ENCODE peak calls at places on chromosomes 7 and 10, in four cellular contexts. S, F, X and N are unnamed samples.
A peak's percentile ranks its signal among the peaks of the same experiment; 100 is the strongest.

GRCh38 chr7:121831320-121831719 is 41.6 kb upstream of the PTPRZ1 start:
- DNase-seq in S (no peak), F (no peak), X (no peak), N (no peak)

GRCh38 chr10:79280956-79281355 is 66.3 kb upstream of the PPIF start:
- DNase-seq in F (no peak), S (no peak), X (no peak), N (no peak)

GRCh38 chr7:129134356-129134972 is 10.0 kb upstream of the TSPAN33 start:
- DNase-seq in X (no peak), S (no peak), F (no peak), N (no peak)

GRCh38 chr7:98997836-98998235 is 119.5 kb downstream of the TRRAP start:
- DNase-seq in S (no peak), F (no peak), X (no peak), N (no peak)

GRCh38 chr7:52077571-52077970 is 761.0 kb upstream of the COBL start:
- DNase-seq in X (no peak), S (no peak), F (no peak), N (no peak)

GRCh38 chr10:13092446-13093102 is 7.4 kb upstream of the OPTN start:
- DNase-seq in S (no peak), F (no peak), X (no peak), N (no peak)

GRCh38 chr7:99392659-99393362 is 15.6 kb downstream of the PDAP1 start:
- DNase-seq in X (peak; percentile 95), S (no peak), F (no peak), N (no peak)

GRCh38 chr7:92810242-92810611 is 26.1 kb downstream of the CDK6 start:
- DNase-seq in F (no peak), S (no peak), X (no peak), N (no peak)

GRCh38 chr10:126336786-126337185 is 51.5 kb downstream of the ADAM12 start:
- DNase-seq in S (no peak), X (no peak), F (no peak), N (no peak)

GRCh38 chr7:146635200-146636032 is 518.8 kb downstream of the CNTNAP2 start:
- DNase-seq in S (no peak), F (no peak), X (no peak), N (no peak)

GRCh38 chr10:131848741-131849590 is 51.8 kb upstream of the PPP2R2D start:
- DNase-seq in X (no peak), S (no peak), F (no peak), N (no peak)

GRCh38 chr7:82376739-82377138 is 66.8 kb downstream of the CACNA2D1 start:
- DNase-seq in S (no peak), X (no peak), F (no peak), N (no peak)

GRCh38 chr7:20280475-20281351 is 50.0 kb upstream of the ITGB8 start:
- DNase-seq in F (no peak), S (no peak), X (peak; percentile 27), N (no peak)

GRCh38 chr10:62554632-62555199 is 180.5 kb downstream of the ZNF365 start:
- DNase-seq in S (no peak), X (peak; percentile 33), F (peak; percentile 8), N (no peak)

GRCh38 chr7:64045301-64046040 is at the start of gene ZNF727:
- DNase-seq in X (peak; percentile 67), F (no peak), S (no peak), N (peak; percentile 98)

GRCh38 chr10:133275683-133276092 is 980 bp downstream of the ADAM8 start:
- DNase-seq in F (no peak), S (no peak), X (no peak), N (no peak)

GRCh38 chr10:73911553-73912004 is 647 bp downstream of the PLAU start:
- DNase-seq in X (no peak), S (no peak), F (no peak), N (no peak)

GRCh38 chr7:114062810-114063209 is 144.0 kb upstream of the PPP1R3A start:
- DNase-seq in S (no peak), F (no peak), X (no peak), N (no peak)

GRCh38 chr10:78619244-78619851 is 449.4 kb upstream of the ZMIZ1 start:
- DNase-seq in X (peak; percentile 61), F (no peak), S (no peak), N (peak; percentile 18)

GRCh38 chr7:47482013-47482761 is 99.7 kb downstream of the TNS3 start:
- DNase-seq in S (no peak), F (no peak), X (peak; percentile 81), N (no peak)

GRCh38 chr7:537911-538634 is 18.4 kb upstream of the PDGFA start:
- DNase-seq in X (peak; percentile 71), S (no peak), F (peak; percentile 83), N (no peak)

GRCh38 chr10:18233775-18234174 is 93.6 kb downstream of the CACNB2 start:
- DNase-seq in S (no peak), F (no peak), X (peak; percentile 21), N (peak; percentile 60)

GRCh38 chr7:30713397-30713796 is 31.1 kb upstream of the CRHR2 start:
- DNase-seq in S (no peak), X (no peak), F (no peak), N (no peak)

GRCh38 chr7:158469396-158470051 is 118.1 kb downstream of the PTPRN2 start:
- DNase-seq in F (no peak), S (no peak), X (no peak), N (no peak)

GRCh38 chr10:97140284-97140846 is 45.4 kb downstream of the SLIT1 start:
- DNase-seq in X (peak; percentile 40), F (no peak), S (no peak), N (no peak)

GRCh38 chr10:132001238-132001977 is 19.7 kb upstream of the BNIP3 start:
- DNase-seq in S (no peak), F (no peak), X (no peak), N (peak; percentile 94)

GRCh38 chr7:107233174-107233573 is 64.4 kb downstream of the HBP1 start:
- DNase-seq in F (no peak), S (peak; percentile 13), X (no peak), N (peak; percentile 3)

GRCh38 chr7:29977926-29978652 is 11.5 kb downstream of the SCRN1 start:
- DNase-seq in F (peak; percentile 27), S (no peak), X (no peak), N (no peak)

GRCh38 chr7:107638594-107638993 is 22.0 kb upstream of the SLC26A4 start:
- DNase-seq in F (no peak), X (no peak), S (peak; percentile 75), N (no peak)

GRCh38 chr7:149310113-149310836 is 48.3 kb downstream of the ZNF783 start:
- DNase-seq in S (peak; percentile 36), X (peak; percentile 69), F (peak; percentile 91), N (peak; percentile 21)

GRCh38 chr10:86708068-86708782 is 39.9 kb downstream of the LDB3 start:
- DNase-seq in F (no peak), X (no peak), S (no peak), N (no peak)

GRCh38 chr10:106450966-106451365 is 713.5 kb downstream of the SORCS1 start:
- DNase-seq in F (no peak), X (no peak), S (no peak), N (no peak)

GRCh38 chr7:144691240-144691639 is 144.6 kb downstream of the TPK1 start:
- DNase-seq in S (no peak), F (no peak), X (no peak), N (no peak)

GRCh38 chr7:29606287-29606721 is 42.7 kb downstream of the PRR15 start:
- DNase-seq in F (no peak), S (no peak), X (peak; percentile 39), N (no peak)

GRCh38 chr7:90551036-90551435 is 45.1 kb upstream of the CDK14 start:
- DNase-seq in X (no peak), F (no peak), S (no peak), N (no peak)

GRCh38 chr7:134741901-134742635 is 37.4 kb upstream of the CALD1 start:
- DNase-seq in X (no peak), F (no peak), S (no peak), N (no peak)
- TF ChIP-seq JUND in X (no peak), F (no peak), S (no peak), N (no peak)

DNA sequence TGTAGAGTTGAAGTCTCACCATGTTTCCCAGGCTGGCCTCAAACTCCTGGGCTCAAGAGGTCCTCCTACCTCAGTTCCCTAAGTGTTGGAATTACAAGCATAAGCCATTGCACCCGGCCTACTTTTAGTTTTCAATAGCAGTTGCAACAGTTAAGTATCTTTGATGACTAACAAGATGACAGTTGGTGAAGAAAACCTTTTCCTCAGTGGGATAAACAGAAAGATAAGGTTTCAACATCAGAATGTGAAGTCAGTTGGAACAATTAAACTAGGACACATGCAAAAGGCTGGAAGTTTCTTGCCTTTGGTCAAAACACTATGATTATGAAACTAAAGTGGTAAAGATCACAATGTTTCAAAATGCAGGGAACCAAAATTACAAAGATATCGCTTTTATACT is 169.2 kb downstream of the ZNF438 start:
- DNase-seq in F (no peak), X (no peak), S (no peak), N (no peak)
- TF ChIP-seq JUND in F (no peak), X (no peak), S (no peak), N (no peak)

GRCh38 chr10:92691042-92691590 is 1.4 kb downstream of the HHEX start:
- DNase-seq in X (no peak), S (no peak), F (no peak), N (no peak)

GRCh38 chr10:92689663-92690210 is at the start of gene HHEX:
- DNase-seq in F (peak; percentile 37), X (peak; percentile 87), S (no peak), N (peak; percentile 85)

GRCh38 chr10:92690211-92691041 is 671 bp downstream of the HHEX start:
- DNase-seq in X (peak; percentile 59), S (no peak), F (peak; percentile 21), N (peak; percentile 61)

GRCh38 chr10:92688573-92688926 is 1.2 kb upstream of the HHEX start:
- DNase-seq in F (no peak), X (no peak), S (no peak), N (no peak)

GRCh38 chr10:92688927-92689662 is 660 bp upstream of the HHEX start:
- DNase-seq in X (peak; percentile 73), F (no peak), S (no peak), N (no peak)
- TF ChIP-seq JUND in X (no peak), F (no peak), S (no peak), N (no peak)

GRCh38 chr10:89479255-89479654 is 56.1 kb downstream of the SLC16A12 start:
- DNase-seq in X (no peak), F (no peak), S (no peak), N (no peak)

GRCh38 chr10:89478739-89479116 is 56.7 kb downstream of the SLC16A12 start:
- DNase-seq in S (no peak), X (no peak), F (no peak), N (no peak)

GRCh38 chr10:89476676-89477075 is 58.7 kb downstream of the SLC16A12 start:
- DNase-seq in F (no peak), S (no peak), X (no peak), N (peak; percentile 35)

GRCh38 chr10:89480047-89480446 is 55.3 kb downstream of the SLC16A12 start:
- DNase-seq in X (no peak), S (no peak), F (no peak), N (no peak)

DNA sequence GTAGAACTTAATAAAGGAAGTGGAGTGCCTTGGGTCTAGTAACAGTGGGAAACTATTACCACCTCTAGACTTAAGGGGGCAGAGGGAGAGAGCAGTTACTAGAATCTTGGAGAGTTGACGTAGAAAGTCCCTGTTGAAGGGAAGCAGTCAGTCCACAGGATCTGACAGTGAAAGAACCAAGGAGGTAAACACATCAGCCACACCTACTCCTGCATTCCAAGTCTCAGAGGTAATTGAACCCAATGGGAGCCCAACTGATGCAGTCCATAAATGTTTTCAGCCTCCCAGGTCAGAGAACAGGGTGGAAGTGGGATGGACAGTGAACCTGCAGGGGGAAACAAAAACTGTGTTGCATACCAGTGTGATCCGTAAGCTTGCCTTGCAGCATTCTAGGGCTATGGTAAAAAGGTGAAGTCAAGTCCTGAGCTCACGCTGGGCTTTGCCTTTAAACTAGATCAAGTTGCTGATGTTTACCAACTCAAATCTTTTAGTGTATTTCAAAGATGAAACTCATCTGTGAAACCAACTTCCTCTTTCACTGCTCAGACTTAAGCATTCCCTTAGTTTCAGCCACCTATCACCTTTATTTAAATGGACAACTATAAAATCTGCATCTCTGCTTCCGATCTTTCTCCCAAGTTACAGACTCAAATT is 57.2 kb downstream of the SLC16A12 start:
- DNase-seq in F (no peak), S (no peak), X (no peak), N (peak; percentile 49)
- TF ChIP-seq JUND in F (no peak), S (no peak), X (no peak), N (no peak)